ENCODE peak calls at places on chromosomes 11 and 22, in eight cellular contexts. P, B, Y, A, O, H, V and N are unnamed samples.

GRCh38 chr11:132422725-132423124 is 1052.3 kb downstream of the NTM start:
- DNase-seq in H (no peak), P (no peak), Y (no peak), V (no peak), A (no peak), O (no peak), B (no peak), N (no peak)

GRCh38 chr11:12116425-12117032 is 6.1 kb downstream of the MICAL2 start:
- DNase-seq in A (no peak), B (no peak), P (no peak), O (no peak), Y (no peak), V (no peak), H (no peak), N (no peak)

GRCh38 chr22:22865311-22866072 is 22.1 kb upstream of the IGLL5 start:
- DNase-seq in V (no peak), P (no peak), B (no peak), Y (peak), O (no peak), H (no peak), A (no peak), N (no peak)

GRCh38 chr22:37571258-37571991 is 8.5 kb downstream of the LGALS2 start:
- DNase-seq in A (no peak), Y (no peak), P (no peak), O (no peak), V (no peak), H (no peak), B (peak), N (no peak)

GRCh38 chr22:45444168-45444567 is 30.7 kb downstream of the RIBC2 start:
- DNase-seq in B (no peak), O (no peak), A (no peak), H (peak), Y (no peak), V (no peak), P (no peak), N (no peak)

GRCh38 chr22:20111045-20111688 is 4.7 kb upstream of the RANBP1 start:
- DNase-seq in O (no peak), A (no peak), P (no peak), B (peak), V (no peak), H (no peak), Y (peak), N (no peak)

GRCh38 chr11:109747839-109748238 is 325.8 kb downstream of the C11orf87 start:
- DNase-seq in V (no peak), B (no peak), O (no peak), A (no peak), P (peak), H (no peak), Y (peak), N (peak)

GRCh38 chr11:131851951-131852350 is 481.5 kb downstream of the NTM start:
- DNase-seq in B (no peak), Y (no peak), A (no peak), P (no peak), O (no peak), V (no peak), H (no peak), N (no peak)

GRCh38 chr11:58028687-58029411 is 1.9 kb upstream of the OR6Q1 start:
- DNase-seq in B (no peak), O (no peak), V (no peak), P (no peak), H (peak), Y (no peak), A (no peak), N (no peak)

GRCh38 chr22:29827091-29827490 is 11.0 kb downstream of the ASCC2 start:
- DNase-seq in A (no peak), V (no peak), O (no peak), P (no peak), H (no peak), Y (no peak), B (no peak), N (no peak)

GRCh38 chr22:36084717-36085116 is 56.1 kb upstream of the RBFOX2 start:
- DNase-seq in Y (no peak), V (no peak), B (no peak), A (no peak), O (no peak), P (no peak), H (no peak), N (no peak)

GRCh38 chr22:48968201-48968959 is 859.3 kb downstream of the BRD1 start:
- DNase-seq in V (no peak), O (peak), A (no peak), P (no peak), H (no peak), B (no peak), Y (no peak), N (peak)
- TF ChIP-seq CTCF in V (no peak), O (no peak), A (peak), P (no peak), H (no peak), B (peak), Y (no peak), N (no peak)

GRCh38 chr22:49047461-49047860 is 780.2 kb downstream of the BRD1 start:
- DNase-seq in H (no peak), O (no peak), P (no peak), Y (no peak), A (no peak), V (no peak), B (no peak), N (no peak)

GRCh38 chr22:49048591-49048990 is 779.1 kb downstream of the BRD1 start:
- DNase-seq in O (no peak), A (no peak), Y (no peak), P (no peak), V (no peak), H (no peak), B (no peak), N (no peak)

GRCh38 chr22:49045276-49045675 is 782.4 kb downstream of the BRD1 start:
- DNase-seq in B (no peak), A (no peak), H (no peak), V (no peak), Y (no peak), O (no peak), P (no peak), N (no peak)

GRCh38 chr22:49046000-49046545 is 781.6 kb downstream of the BRD1 start:
- DNase-seq in V (no peak), A (no peak), Y (no peak), B (no peak), O (no peak), H (no peak), P (no peak), N (no peak)

GRCh38 chr22:49046546-49047305 is 780.9 kb downstream of the BRD1 start:
- DNase-seq in A (peak), O (no peak), B (no peak), Y (no peak), P (no peak), H (no peak), V (no peak), N (no peak)
- TF ChIP-seq CTCF in A (peak), O (no peak), B (no peak), Y (no peak), P (no peak), H (no peak), V (no peak), N (peak)

GRCh38 chr11:77402218-77402556 is 71.7 kb downstream of the PAK1 start:
- DNase-seq in B (no peak), A (no peak), H (no peak), V (no peak), Y (no peak), P (no peak), O (no peak), N (no peak)

GRCh38 chr11:77400306-77400705 is 73.6 kb downstream of the PAK1 start:
- DNase-seq in H (no peak), Y (no peak), O (no peak), A (no peak), V (no peak), P (no peak), B (no peak), N (no peak)

GRCh38 chr11:77401486-77402217 is 72.2 kb downstream of the PAK1 start:
- DNase-seq in A (no peak), B (no peak), P (no peak), H (no peak), O (no peak), Y (no peak), V (no peak), N (no peak)

GRCh38 chr11:77403228-77403627 is 70.7 kb downstream of the PAK1 start:
- DNase-seq in B (no peak), O (no peak), H (no peak), V (no peak), P (no peak), Y (no peak), A (no peak), N (no peak)

DNA sequence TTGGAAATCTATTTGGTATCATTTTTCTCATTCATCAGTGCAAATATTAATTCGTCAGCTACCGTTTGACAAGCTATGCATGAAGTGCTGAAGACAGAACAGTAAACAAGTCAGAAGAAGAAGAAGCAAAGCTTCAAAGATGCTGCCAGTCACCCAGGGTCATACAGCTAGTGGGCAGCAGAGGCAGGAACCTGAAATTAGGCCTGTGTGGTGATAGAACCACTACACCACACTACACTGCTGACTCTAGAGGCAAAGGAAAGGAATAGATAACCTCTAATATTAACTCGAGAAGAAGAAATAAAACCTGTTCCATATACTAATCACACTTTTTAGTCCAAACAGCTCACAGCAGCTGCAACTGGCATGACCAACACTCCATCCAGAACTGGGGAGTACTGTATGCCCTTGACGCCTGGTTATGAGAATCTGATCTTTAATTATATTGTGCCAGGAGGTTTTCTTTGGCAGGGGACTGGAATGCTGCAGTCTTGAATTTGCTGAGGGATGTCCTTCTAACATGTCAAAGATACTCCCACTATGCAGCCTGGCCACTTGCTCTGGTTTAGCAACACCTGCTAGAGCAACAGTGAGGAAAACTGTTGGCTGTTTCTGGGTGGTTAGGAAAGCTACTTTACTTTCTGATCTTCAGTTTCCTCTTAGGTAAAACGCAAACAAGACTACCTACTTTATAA is 73.0 kb downstream of the PAK1 start:
- DNase-seq in H (no peak), B (no peak), V (no peak), P (no peak), O (no peak), A (no peak), Y (no peak), N (no peak)
- TF ChIP-seq CTCF in H (no peak), B (no peak), V (no peak), P (no peak), O (no peak), A (no peak), Y (no peak), N (no peak)

GRCh38 chr11:71253794-71254193 is 1.4 kb upstream of the SHANK2 start:
- DNase-seq in V (no peak), B (no peak), H (no peak), A (no peak), P (no peak), O (no peak), Y (no peak), N (no peak)
- TF ChIP-seq CTCF in V (no peak), B (no peak), H (no peak), A (no peak), P (no peak), O (no peak), Y (no peak), N (no peak)